ENCODE peak calls at places on chromosome 4, in four cellular contexts. B is spleen, M is glutamatergic neuron, X is dorsolateral prefrontal cortex. G is an unnamed sample.

GRCh38 chr4:122746485-122746965 is 14.0 kb downstream of the BBS12 start:
- DNase-seq in X (no peak), M (no peak), B (no peak), G (no peak)

GRCh38 chr4:93203708-93204107 is 624.8 kb upstream of the ATOH1 start:
- DNase-seq in X (no peak), B (no peak), M (no peak), G (no peak)

GRCh38 chr4:121122661-121123060 is 41.5 kb downstream of the TNIP3 start:
- DNase-seq in B (no peak), M (no peak), X (no peak), G (no peak)

GRCh38 chr4:135256111-135256510 is 1054.5 kb upstream of the PABPC4L start:
- DNase-seq in M (no peak), X (no peak), B (no peak), G (no peak)

GRCh38 chr4:56530269-56531148 is 24.9 kb downstream of the ARL9 start:
- DNase-seq in M (peak), X (peak), B (peak), G (peak)

GRCh38 chr4:8109406-8110065 is 49.1 kb downstream of the ABLIM2 start:
- DNase-seq in B (no peak), X (no peak), M (no peak), G (no peak)

GRCh38 chr4:77072195-77072753 is 3.5 kb downstream of the CCNI start:
- DNase-seq in M (no peak), X (no peak), B (no peak), G (no peak)

GRCh38 chr4:156598138-156598681 is 373.4 kb downstream of the PDGFC start:
- DNase-seq in B (no peak), X (no peak), M (no peak), G (no peak)

GRCh38 chr4:110823251-110823650 is 200.4 kb upstream of the PITX2 start:
- DNase-seq in X (no peak), B (no peak), M (no peak), G (no peak)

GRCh38 chr4:84814100-84814750 is 152.3 kb downstream of the WDFY3 start:
- DNase-seq in M (peak), B (no peak), X (no peak), G (no peak)

GRCh38 chr4:118417325-118417724 is 64.5 kb upstream of the PRSS12 start:
- DNase-seq in B (no peak), M (no peak), X (no peak), G (no peak)

GRCh38 chr4:146472404-146472803 is 49.3 kb downstream of the SLC10A7 start:
- DNase-seq in B (no peak), M (peak), X (no peak), G (no peak)
- TF ChIP-seq CTCF in B (no peak), M (no peak), X (no peak), G (no peak)

DNA sequence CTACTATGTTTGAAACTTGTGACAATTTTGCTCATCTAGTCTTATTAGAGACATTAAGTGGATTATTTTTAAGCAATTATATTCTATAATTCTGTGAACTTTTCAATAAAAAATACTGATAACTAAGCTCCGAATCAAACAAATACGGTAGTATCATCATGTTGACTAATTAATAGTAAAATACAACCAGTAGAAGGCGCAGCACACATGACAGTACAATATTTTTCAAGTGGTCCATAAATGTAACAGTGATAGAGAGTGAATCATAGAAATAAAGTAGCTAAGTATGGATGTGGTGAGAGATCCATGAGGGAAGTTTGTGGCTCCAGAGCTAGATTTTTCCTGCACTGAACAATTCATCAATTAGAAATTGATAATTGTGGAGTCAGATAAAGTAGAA is 666.2 kb downstream of the KCTD8 start:
- DNase-seq in X (no peak), M (no peak), B (no peak), G (no peak)
- TF ChIP-seq CTCF in X (no peak), M (no peak), B (no peak), G (no peak)

DNA sequence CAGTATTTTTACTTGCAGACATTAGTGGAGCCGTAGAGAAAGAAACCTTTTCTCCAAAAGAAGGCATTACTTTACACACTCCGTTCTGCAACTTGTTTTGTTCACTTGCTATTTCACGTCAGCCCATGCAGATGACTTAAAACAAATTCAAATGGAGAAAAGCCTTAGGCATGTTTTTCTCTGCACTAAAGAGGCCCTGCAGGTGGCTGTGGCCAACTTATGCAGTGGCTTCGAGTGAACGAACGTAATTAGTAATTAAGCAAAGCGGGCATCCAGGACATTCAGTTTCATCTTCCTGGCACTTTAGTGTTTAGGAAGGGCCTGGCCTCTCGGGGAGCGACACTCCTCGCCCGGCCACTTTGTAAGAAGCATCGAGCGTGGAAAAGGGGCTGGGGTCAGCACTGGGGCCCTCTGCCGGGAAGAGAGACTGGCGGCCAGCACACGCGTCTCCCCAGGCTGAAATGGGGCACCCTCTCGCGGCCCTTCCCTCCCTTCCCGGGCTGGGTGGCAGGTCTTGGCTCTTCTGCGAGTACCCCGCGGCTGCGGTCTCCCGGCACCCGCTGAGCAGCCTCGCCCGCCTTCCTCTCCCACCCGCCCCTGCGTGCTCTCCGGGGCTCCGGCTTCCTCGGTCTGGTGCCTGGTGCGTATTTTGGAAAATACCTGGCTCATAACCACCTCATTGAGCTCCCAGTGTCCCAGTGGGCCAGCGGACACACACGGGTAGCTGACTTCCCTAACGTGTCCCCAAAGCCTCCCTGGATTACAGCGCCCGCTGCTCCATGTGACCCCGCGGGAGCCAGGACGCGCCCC is 706 bp upstream of the CYP4V2 start:
- DNase-seq in B (peak), X (no peak), M (peak), G (peak)
- TF ChIP-seq CTCF in B (no peak), X (peak), M (no peak), G (peak)

DNA sequence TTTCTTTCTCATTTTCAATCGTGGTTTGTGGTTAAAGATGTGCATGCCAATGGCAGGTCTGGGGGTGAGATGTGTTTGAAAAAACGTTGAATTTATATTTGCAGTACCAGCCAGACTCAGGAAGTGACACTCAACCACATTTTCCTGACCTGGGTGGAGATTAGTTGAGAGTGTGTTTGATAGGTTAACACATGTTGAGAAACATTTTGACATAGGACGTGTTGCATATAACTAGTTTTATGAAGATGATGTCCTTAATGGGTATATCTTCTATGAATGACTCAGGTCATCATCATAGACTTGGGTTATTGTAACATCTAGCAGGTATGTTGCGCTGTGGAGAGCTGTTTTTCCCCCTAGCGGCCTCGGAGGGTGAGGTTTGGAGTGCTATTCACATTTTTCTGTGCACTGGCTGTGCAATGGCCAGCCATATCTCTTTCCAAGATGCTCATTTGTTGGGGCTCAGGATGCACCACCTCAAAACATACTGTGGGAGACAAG is 21.7 kb upstream of the CD38 start:
- DNase-seq in M (no peak), B (no peak), X (no peak), G (no peak)
- TF ChIP-seq CTCF in M (no peak), B (peak), X (no peak), G (no peak)

DNA sequence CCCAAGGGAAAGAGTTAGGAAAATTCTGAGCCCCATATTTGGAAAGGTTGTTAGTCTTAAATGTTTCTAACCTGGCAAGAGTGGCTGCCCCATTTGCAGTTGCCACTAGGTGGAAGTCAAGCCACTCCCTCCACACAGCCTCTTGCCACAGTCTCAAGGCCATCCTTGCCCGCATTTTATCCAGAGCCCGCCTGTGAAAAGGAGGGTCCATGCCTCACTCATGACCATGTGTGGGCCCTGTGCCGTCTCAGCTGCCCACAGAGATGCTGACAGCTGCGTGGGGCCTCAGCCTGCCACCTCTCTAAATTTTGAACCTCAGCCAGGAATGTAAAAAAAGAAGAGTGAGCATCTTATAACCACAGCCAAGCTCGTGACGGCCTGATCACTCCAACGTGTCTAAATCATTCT is 201.5 kb upstream of the FAM241A start:
- DNase-seq in B (peak), M (peak), X (no peak), G (peak)
- TF ChIP-seq CTCF in B (peak), M (peak), X (no peak), G (peak)

G was measured in progenitor cell of endocrine pancreas.